ENCODE peak calls at places on chromosomes 12 and 14, in eight cellular contexts. One of them, this sample, is unnamed.

GRCh38 chr14:69921052-69921451 is 41.8 kb downstream of the SMOC1 start:
- DNase-seq in stimulated activated CD8-positive, alpha-beta memory T cell treated with anti-CD3 and anti-CD28 coated beads, Interleukin-7, amount 100 ng/mL, for 24 hours: no peak
- DNase-seq in psoas muscle: no peak
- DNase-seq in CD14-positive monocyte: no peak
- DNase-seq in putamen: no peak
- DNase-seq in endodermal cell: no peak
- DNase-seq in activated naive CD4-positive, alpha-beta T cell treated with Interleukin-2 at 50 U/mL for 16 hours: no peak
- DNase-seq in amniotic epithelial cell: no peak
- DNase-seq in this sample: no peak

GRCh38 chr12:62396750-62397149 is 69.9 kb upstream of the MON2 start:
- DNase-seq in stimulated activated CD8-positive, alpha-beta memory T cell treated with anti-CD3 and anti-CD28 coated beads, Interleukin-7, amount 100 ng/mL, for 24 hours: no peak
- DNase-seq in psoas muscle: no peak
- DNase-seq in CD14-positive monocyte: no peak
- DNase-seq in putamen: no peak
- DNase-seq in endodermal cell: no peak
- DNase-seq in activated naive CD4-positive, alpha-beta T cell treated with Interleukin-2 at 50 U/mL for 16 hours: no peak
- DNase-seq in amniotic epithelial cell: peak; percentile 50
- DNase-seq in this sample: no peak

GRCh38 chr14:23915559-23915958 is 38.0 kb upstream of the DHRS4 start:
- DNase-seq in stimulated activated CD8-positive, alpha-beta memory T cell treated with anti-CD3 and anti-CD28 coated beads, Interleukin-7, amount 100 ng/mL, for 24 hours: no peak
- DNase-seq in psoas muscle: no peak
- DNase-seq in CD14-positive monocyte: no peak
- DNase-seq in putamen: no peak
- DNase-seq in endodermal cell: no peak
- DNase-seq in activated naive CD4-positive, alpha-beta T cell treated with Interleukin-2 at 50 U/mL for 16 hours: no peak
- DNase-seq in amniotic epithelial cell: no peak
- DNase-seq in this sample: no peak

GRCh38 chr14:99436247-99437180 is 44.1 kb downstream of the SETD3 start:
- DNase-seq in stimulated activated CD8-positive, alpha-beta memory T cell treated with anti-CD3 and anti-CD28 coated beads, Interleukin-7, amount 100 ng/mL, for 24 hours: no peak
- DNase-seq in psoas muscle: no peak
- DNase-seq in CD14-positive monocyte: no peak
- DNase-seq in putamen: no peak
- DNase-seq in endodermal cell: no peak
- DNase-seq in activated naive CD4-positive, alpha-beta T cell treated with Interleukin-2 at 50 U/mL for 16 hours: no peak
- DNase-seq in amniotic epithelial cell: peak; percentile 59
- DNase-seq in this sample: no peak

GRCh38 chr14:27056586-27056985 is 458.8 kb upstream of the NOVA1 start:
- DNase-seq in stimulated activated CD8-positive, alpha-beta memory T cell treated with anti-CD3 and anti-CD28 coated beads, Interleukin-7, amount 100 ng/mL, for 24 hours: no peak
- DNase-seq in psoas muscle: no peak
- DNase-seq in CD14-positive monocyte: no peak
- DNase-seq in putamen: no peak
- DNase-seq in endodermal cell: no peak
- DNase-seq in activated naive CD4-positive, alpha-beta T cell treated with Interleukin-2 at 50 U/mL for 16 hours: no peak
- DNase-seq in amniotic epithelial cell: no peak
- DNase-seq in this sample: no peak

GRCh38 chr12:9867531-9867930 is 1.6 kb downstream of the CLEC2B start:
- DNase-seq in stimulated activated CD8-positive, alpha-beta memory T cell treated with anti-CD3 and anti-CD28 coated beads, Interleukin-7, amount 100 ng/mL, for 24 hours: no peak
- DNase-seq in psoas muscle: no peak
- DNase-seq in CD14-positive monocyte: no peak
- DNase-seq in putamen: no peak
- DNase-seq in endodermal cell: no peak
- DNase-seq in activated naive CD4-positive, alpha-beta T cell treated with Interleukin-2 at 50 U/mL for 16 hours: no peak
- DNase-seq in amniotic epithelial cell: no peak
- DNase-seq in this sample: no peak

GRCh38 chr14:62307844-62308243 is 545.6 kb downstream of the SNAPC1 start:
- DNase-seq in stimulated activated CD8-positive, alpha-beta memory T cell treated with anti-CD3 and anti-CD28 coated beads, Interleukin-7, amount 100 ng/mL, for 24 hours: no peak
- DNase-seq in psoas muscle: no peak
- DNase-seq in CD14-positive monocyte: no peak
- DNase-seq in putamen: no peak
- DNase-seq in endodermal cell: peak; percentile 53
- DNase-seq in activated naive CD4-positive, alpha-beta T cell treated with Interleukin-2 at 50 U/mL for 16 hours: no peak
- DNase-seq in amniotic epithelial cell: no peak
- DNase-seq in this sample: no peak

GRCh38 chr12:85633491-85633890 is 202.7 kb downstream of the RASSF9 start:
- DNase-seq in stimulated activated CD8-positive, alpha-beta memory T cell treated with anti-CD3 and anti-CD28 coated beads, Interleukin-7, amount 100 ng/mL, for 24 hours: no peak
- DNase-seq in psoas muscle: no peak
- DNase-seq in CD14-positive monocyte: no peak
- DNase-seq in putamen: no peak
- DNase-seq in endodermal cell: no peak
- DNase-seq in activated naive CD4-positive, alpha-beta T cell treated with Interleukin-2 at 50 U/mL for 16 hours: no peak
- DNase-seq in amniotic epithelial cell: no peak
- DNase-seq in this sample: no peak

GRCh38 chr14:99231850-99232401 is 40.1 kb downstream of the BCL11B start:
- DNase-seq in stimulated activated CD8-positive, alpha-beta memory T cell treated with anti-CD3 and anti-CD28 coated beads, Interleukin-7, amount 100 ng/mL, for 24 hours: no peak
- DNase-seq in psoas muscle: no peak
- DNase-seq in CD14-positive monocyte: no peak
- DNase-seq in putamen: no peak
- DNase-seq in endodermal cell: peak; percentile 95
- DNase-seq in activated naive CD4-positive, alpha-beta T cell treated with Interleukin-2 at 50 U/mL for 16 hours: peak; percentile 34
- DNase-seq in amniotic epithelial cell: no peak
- DNase-seq in this sample: no peak

GRCh38 chr12:3761116-3761770 is 8.3 kb upstream of the CRACR2A start:
- DNase-seq in stimulated activated CD8-positive, alpha-beta memory T cell treated with anti-CD3 and anti-CD28 coated beads, Interleukin-7, amount 100 ng/mL, for 24 hours: no peak
- DNase-seq in psoas muscle: no peak
- DNase-seq in CD14-positive monocyte: no peak
- DNase-seq in putamen: no peak
- DNase-seq in endodermal cell: no peak
- DNase-seq in activated naive CD4-positive, alpha-beta T cell treated with Interleukin-2 at 50 U/mL for 16 hours: no peak
- DNase-seq in amniotic epithelial cell: no peak
- DNase-seq in this sample: no peak

GRCh38 chr14:24556756-24557155 is 19.3 kb downstream of the CTSG start:
- DNase-seq in stimulated activated CD8-positive, alpha-beta memory T cell treated with anti-CD3 and anti-CD28 coated beads, Interleukin-7, amount 100 ng/mL, for 24 hours: no peak
- DNase-seq in psoas muscle: no peak
- DNase-seq in CD14-positive monocyte: no peak
- DNase-seq in putamen: no peak
- DNase-seq in endodermal cell: no peak
- DNase-seq in activated naive CD4-positive, alpha-beta T cell treated with Interleukin-2 at 50 U/mL for 16 hours: no peak
- DNase-seq in amniotic epithelial cell: no peak
- DNase-seq in this sample: no peak

GRCh38 chr12:6643569-6644256 is 3.5 kb downstream of the ACRBP start:
- DNase-seq in stimulated activated CD8-positive, alpha-beta memory T cell treated with anti-CD3 and anti-CD28 coated beads, Interleukin-7, amount 100 ng/mL, for 24 hours: no peak
- DNase-seq in psoas muscle: no peak
- DNase-seq in CD14-positive monocyte: peak; percentile 67
- DNase-seq in putamen: no peak
- DNase-seq in endodermal cell: no peak
- DNase-seq in activated naive CD4-positive, alpha-beta T cell treated with Interleukin-2 at 50 U/mL for 16 hours: no peak
- DNase-seq in amniotic epithelial cell: no peak
- DNase-seq in this sample: no peak

GRCh38 chr14:94897092-94897491 is 127.2 kb upstream of the GSC start:
- DNase-seq in stimulated activated CD8-positive, alpha-beta memory T cell treated with anti-CD3 and anti-CD28 coated beads, Interleukin-7, amount 100 ng/mL, for 24 hours: no peak
- DNase-seq in psoas muscle: peak; percentile 65
- DNase-seq in CD14-positive monocyte: no peak
- DNase-seq in putamen: no peak
- DNase-seq in endodermal cell: no peak
- DNase-seq in activated naive CD4-positive, alpha-beta T cell treated with Interleukin-2 at 50 U/mL for 16 hours: no peak
- DNase-seq in amniotic epithelial cell: no peak
- DNase-seq in this sample: no peak

GRCh38 chr12:131192951-131193350 is 239.2 kb downstream of the ADGRD1 start:
- DNase-seq in stimulated activated CD8-positive, alpha-beta memory T cell treated with anti-CD3 and anti-CD28 coated beads, Interleukin-7, amount 100 ng/mL, for 24 hours: no peak
- DNase-seq in psoas muscle: no peak
- DNase-seq in CD14-positive monocyte: no peak
- DNase-seq in putamen: no peak
- DNase-seq in endodermal cell: no peak
- DNase-seq in activated naive CD4-positive, alpha-beta T cell treated with Interleukin-2 at 50 U/mL for 16 hours: no peak
- DNase-seq in amniotic epithelial cell: no peak
- DNase-seq in this sample: no peak

GRCh38 chr12:52004042-52004648 is 2.6 kb upstream of the TAMALIN start:
- DNase-seq in stimulated activated CD8-positive, alpha-beta memory T cell treated with anti-CD3 and anti-CD28 coated beads, Interleukin-7, amount 100 ng/mL, for 24 hours: no peak
- DNase-seq in psoas muscle: peak; percentile 47
- DNase-seq in CD14-positive monocyte: no peak
- DNase-seq in putamen: peak; percentile 81
- DNase-seq in endodermal cell: peak; percentile 93
- DNase-seq in activated naive CD4-positive, alpha-beta T cell treated with Interleukin-2 at 50 U/mL for 16 hours: no peak
- DNase-seq in amniotic epithelial cell: peak; percentile 38
- DNase-seq in this sample: peak; percentile 91

GRCh38 chr14:100450049-100450448 is 126.9 kb downstream of the SLC25A47 start:
- DNase-seq in stimulated activated CD8-positive, alpha-beta memory T cell treated with anti-CD3 and anti-CD28 coated beads, Interleukin-7, amount 100 ng/mL, for 24 hours: no peak
- DNase-seq in psoas muscle: no peak
- DNase-seq in CD14-positive monocyte: no peak
- DNase-seq in putamen: no peak
- DNase-seq in endodermal cell: peak; percentile 32
- DNase-seq in activated naive CD4-positive, alpha-beta T cell treated with Interleukin-2 at 50 U/mL for 16 hours: no peak
- DNase-seq in amniotic epithelial cell: no peak
- DNase-seq in this sample: no peak

GRCh38 chr14:83004456-83005006 is 1470.9 kb upstream of the SEL1L start:
- DNase-seq in stimulated activated CD8-positive, alpha-beta memory T cell treated with anti-CD3 and anti-CD28 coated beads, Interleukin-7, amount 100 ng/mL, for 24 hours: no peak
- DNase-seq in psoas muscle: no peak
- DNase-seq in CD14-positive monocyte: no peak
- DNase-seq in putamen: no peak
- DNase-seq in endodermal cell: peak; percentile 51
- DNase-seq in activated naive CD4-positive, alpha-beta T cell treated with Interleukin-2 at 50 U/mL for 16 hours: no peak
- DNase-seq in amniotic epithelial cell: no peak
- DNase-seq in this sample: no peak

GRCh38 chr12:19287302-19287701 is 152.0 kb upstream of the AEBP2 start:
- DNase-seq in stimulated activated CD8-positive, alpha-beta memory T cell treated with anti-CD3 and anti-CD28 coated beads, Interleukin-7, amount 100 ng/mL, for 24 hours: no peak
- DNase-seq in psoas muscle: no peak
- DNase-seq in CD14-positive monocyte: no peak
- DNase-seq in putamen: no peak
- DNase-seq in endodermal cell: no peak
- DNase-seq in activated naive CD4-positive, alpha-beta T cell treated with Interleukin-2 at 50 U/mL for 16 hours: no peak
- DNase-seq in amniotic epithelial cell: peak; percentile 61
- DNase-seq in this sample: no peak

GRCh38 chr12:116320839-116321238 is 43.3 kb upstream of the MED13L start:
- DNase-seq in stimulated activated CD8-positive, alpha-beta memory T cell treated with anti-CD3 and anti-CD28 coated beads, Interleukin-7, amount 100 ng/mL, for 24 hours: no peak
- DNase-seq in psoas muscle: no peak
- DNase-seq in CD14-positive monocyte: no peak
- DNase-seq in putamen: no peak
- DNase-seq in endodermal cell: no peak
- DNase-seq in activated naive CD4-positive, alpha-beta T cell treated with Interleukin-2 at 50 U/mL for 16 hours: no peak
- DNase-seq in amniotic epithelial cell: no peak
- DNase-seq in this sample: no peak

GRCh38 chr12:53224268-53224896 is 7.6 kb downstream of the RARG start:
- DNase-seq in stimulated activated CD8-positive, alpha-beta memory T cell treated with anti-CD3 and anti-CD28 coated beads, Interleukin-7, amount 100 ng/mL, for 24 hours: no peak
- DNase-seq in psoas muscle: no peak
- DNase-seq in CD14-positive monocyte: no peak
- DNase-seq in putamen: no peak
- DNase-seq in endodermal cell: peak; percentile 95
- DNase-seq in activated naive CD4-positive, alpha-beta T cell treated with Interleukin-2 at 50 U/mL for 16 hours: no peak
- DNase-seq in amniotic epithelial cell: peak; percentile 32
- DNase-seq in this sample: no peak

GRCh38 chr14:23066368-23066767 is 9.0 kb upstream of the CDH24 start:
- DNase-seq in stimulated activated CD8-positive, alpha-beta memory T cell treated with anti-CD3 and anti-CD28 coated beads, Interleukin-7, amount 100 ng/mL, for 24 hours: no peak
- DNase-seq in psoas muscle: no peak
- DNase-seq in CD14-positive monocyte: no peak
- DNase-seq in putamen: no peak
- DNase-seq in endodermal cell: peak; percentile 41
- DNase-seq in activated naive CD4-positive, alpha-beta T cell treated with Interleukin-2 at 50 U/mL for 16 hours: no peak
- DNase-seq in amniotic epithelial cell: no peak
- DNase-seq in this sample: peak; percentile 4

GRCh38 chr12:1796515-1797010 is 23.8 kb upstream of the LRTM2 start:
- DNase-seq in stimulated activated CD8-positive, alpha-beta memory T cell treated with anti-CD3 and anti-CD28 coated beads, Interleukin-7, amount 100 ng/mL, for 24 hours: peak; percentile 23
- DNase-seq in psoas muscle: peak; percentile 54
- DNase-seq in CD14-positive monocyte: peak; percentile 55
- DNase-seq in putamen: no peak
- DNase-seq in endodermal cell: no peak
- DNase-seq in activated naive CD4-positive, alpha-beta T cell treated with Interleukin-2 at 50 U/mL for 16 hours: peak; percentile 47
- DNase-seq in amniotic epithelial cell: peak; percentile 21
- DNase-seq in this sample: no peak

GRCh38 chr12:59459966-59460365 is 135.9 kb upstream of the SLC16A7 start:
- DNase-seq in stimulated activated CD8-positive, alpha-beta memory T cell treated with anti-CD3 and anti-CD28 coated beads, Interleukin-7, amount 100 ng/mL, for 24 hours: no peak
- DNase-seq in psoas muscle: no peak
- DNase-seq in CD14-positive monocyte: no peak
- DNase-seq in putamen: no peak
- DNase-seq in endodermal cell: no peak
- DNase-seq in activated naive CD4-positive, alpha-beta T cell treated with Interleukin-2 at 50 U/mL for 16 hours: no peak
- DNase-seq in amniotic epithelial cell: peak; percentile 55
- DNase-seq in this sample: no peak

GRCh38 chr12:116135209-116135930 is 142.1 kb downstream of the MED13L start:
- DNase-seq in stimulated activated CD8-positive, alpha-beta memory T cell treated with anti-CD3 and anti-CD28 coated beads, Interleukin-7, amount 100 ng/mL, for 24 hours: no peak
- DNase-seq in psoas muscle: no peak
- DNase-seq in CD14-positive monocyte: no peak
- DNase-seq in putamen: no peak
- DNase-seq in endodermal cell: no peak
- DNase-seq in activated naive CD4-positive, alpha-beta T cell treated with Interleukin-2 at 50 U/mL for 16 hours: no peak
- DNase-seq in amniotic epithelial cell: peak; percentile 64
- DNase-seq in this sample: no peak

This sample was measured in head of caudate nucleus.